ENCODE peak calls at places on chromosomes 2 and 18, in ten cellular contexts. One of them, this sample, is unnamed.

GRCh38 chr2:27039871-27040270 is 7.1 kb downstream of the TMEM214 start:
- DNase-seq in HCT116: no peak
- DNase-seq in endothelial cell of umbilical vein: no peak
- DNase-seq in spleen: peak
- DNase-seq in transverse colon: no peak
- DNase-seq in esophagus muscularis mucosa: no peak
- DNase-seq in SK-N-SH: no peak
- DNase-seq in GM23338: no peak
- DNase-seq in HL-60: no peak
- DNase-seq in stomach: no peak
- DNase-seq in this sample: no peak

GRCh38 chr2:149819356-149819957 is 231.9 kb upstream of the MMADHC start:
- DNase-seq in transverse colon: no peak
- DNase-seq in GM23338: peak
- DNase-seq in HL-60: no peak
- DNase-seq in esophagus muscularis mucosa: no peak
- DNase-seq in stomach: no peak
- DNase-seq in HCT116: no peak
- DNase-seq in endothelial cell of umbilical vein: no peak
- DNase-seq in SK-N-SH: no peak
- DNase-seq in spleen: no peak
- DNase-seq in this sample: no peak

GRCh38 chr2:159285929-159286708 is at the start of gene WDSUB1:
- DNase-seq in esophagus muscularis mucosa: peak
- DNase-seq in HCT116: no peak
- DNase-seq in SK-N-SH: peak
- DNase-seq in GM23338: peak
- DNase-seq in stomach: peak
- DNase-seq in endothelial cell of umbilical vein: peak
- DNase-seq in HL-60: peak
- DNase-seq in transverse colon: peak
- DNase-seq in spleen: peak
- DNase-seq in this sample: no peak

GRCh38 chr2:15047184-15047583 is 414.7 kb downstream of the LRATD1 start:
- DNase-seq in esophagus muscularis mucosa: no peak
- DNase-seq in SK-N-SH: no peak
- DNase-seq in stomach: no peak
- DNase-seq in HCT116: no peak
- DNase-seq in transverse colon: no peak
- DNase-seq in GM23338: peak
- DNase-seq in HL-60: no peak
- DNase-seq in endothelial cell of umbilical vein: no peak
- DNase-seq in spleen: no peak
- DNase-seq in this sample: no peak

GRCh38 chr18:58091099-58091611 is 47.1 kb downstream of the NEDD4L start:
- DNase-seq in spleen: no peak
- DNase-seq in SK-N-SH: no peak
- DNase-seq in endothelial cell of umbilical vein: no peak
- DNase-seq in esophagus muscularis mucosa: no peak
- DNase-seq in stomach: peak
- DNase-seq in HCT116: peak
- DNase-seq in HL-60: no peak
- DNase-seq in transverse colon: peak
- DNase-seq in GM23338: no peak
- DNase-seq in this sample: no peak

GRCh38 chr18:9404565-9405060 is 70.0 kb downstream of the TWSG1 start:
- DNase-seq in HL-60: peak
- DNase-seq in GM23338: no peak
- DNase-seq in SK-N-SH: no peak
- DNase-seq in esophagus muscularis mucosa: no peak
- DNase-seq in stomach: no peak
- DNase-seq in endothelial cell of umbilical vein: peak
- DNase-seq in spleen: peak
- DNase-seq in transverse colon: no peak
- DNase-seq in HCT116: no peak
- DNase-seq in this sample: no peak

GRCh38 chr2:37795938-37796337 is 124.5 kb upstream of the CDC42EP3 start:
- DNase-seq in spleen: no peak
- DNase-seq in stomach: no peak
- DNase-seq in HL-60: no peak
- DNase-seq in transverse colon: no peak
- DNase-seq in GM23338: no peak
- DNase-seq in SK-N-SH: no peak
- DNase-seq in esophagus muscularis mucosa: no peak
- DNase-seq in endothelial cell of umbilical vein: no peak
- DNase-seq in HCT116: no peak
- DNase-seq in this sample: no peak

GRCh38 chr2:714005-714741 is 37.0 kb upstream of the TMEM18 start:
- DNase-seq in esophagus muscularis mucosa: no peak
- DNase-seq in transverse colon: peak
- DNase-seq in SK-N-SH: peak
- DNase-seq in GM23338: peak
- DNase-seq in spleen: no peak
- DNase-seq in endothelial cell of umbilical vein: peak
- DNase-seq in HL-60: peak
- DNase-seq in stomach: peak
- DNase-seq in HCT116: peak
- DNase-seq in this sample: no peak

GRCh38 chr2:190716176-190716807 is 67.4 kb downstream of the NAB1 start:
- DNase-seq in esophagus muscularis mucosa: no peak
- DNase-seq in HCT116: no peak
- DNase-seq in endothelial cell of umbilical vein: no peak
- DNase-seq in transverse colon: no peak
- DNase-seq in spleen: no peak
- DNase-seq in stomach: no peak
- DNase-seq in GM23338: no peak
- DNase-seq in HL-60: no peak
- DNase-seq in SK-N-SH: no peak
- DNase-seq in this sample: no peak

GRCh38 chr2:25740810-25741381 is 67.5 kb upstream of the DTNB start:
- DNase-seq in GM23338: peak
- DNase-seq in spleen: no peak
- DNase-seq in transverse colon: no peak
- DNase-seq in HL-60: peak
- DNase-seq in SK-N-SH: no peak
- DNase-seq in endothelial cell of umbilical vein: no peak
- DNase-seq in stomach: no peak
- DNase-seq in esophagus muscularis mucosa: no peak
- DNase-seq in HCT116: no peak
- DNase-seq in this sample: peak

GRCh38 chr18:76064998-76065397 is 430.0 kb downstream of the ZNF516 start:
- DNase-seq in HCT116: no peak
- DNase-seq in endothelial cell of umbilical vein: no peak
- DNase-seq in SK-N-SH: no peak
- DNase-seq in esophagus muscularis mucosa: peak
- DNase-seq in transverse colon: no peak
- DNase-seq in HL-60: no peak
- DNase-seq in GM23338: peak
- DNase-seq in stomach: no peak
- DNase-seq in spleen: no peak
- DNase-seq in this sample: no peak

GRCh38 chr2:61759718-61760117 is 94.1 kb downstream of the FAM161A start:
- DNase-seq in SK-N-SH: no peak
- DNase-seq in HL-60: no peak
- DNase-seq in transverse colon: no peak
- DNase-seq in GM23338: no peak
- DNase-seq in spleen: no peak
- DNase-seq in stomach: no peak
- DNase-seq in HCT116: no peak
- DNase-seq in esophagus muscularis mucosa: no peak
- DNase-seq in endothelial cell of umbilical vein: peak
- DNase-seq in this sample: no peak

GRCh38 chr2:199410130-199410529 is 47.6 kb downstream of the SATB2 start:
- DNase-seq in esophagus muscularis mucosa: no peak
- DNase-seq in SK-N-SH: no peak
- DNase-seq in GM23338: no peak
- DNase-seq in endothelial cell of umbilical vein: no peak
- DNase-seq in spleen: no peak
- DNase-seq in HL-60: no peak
- DNase-seq in stomach: no peak
- DNase-seq in HCT116: no peak
- DNase-seq in transverse colon: no peak
- DNase-seq in this sample: no peak

GRCh38 chr2:176325732-176326131 is 56.5 kb downstream of the MTX2 start:
- DNase-seq in HCT116: no peak
- DNase-seq in transverse colon: no peak
- DNase-seq in esophagus muscularis mucosa: no peak
- DNase-seq in HL-60: no peak
- DNase-seq in endothelial cell of umbilical vein: peak
- DNase-seq in stomach: no peak
- DNase-seq in GM23338: peak
- DNase-seq in spleen: no peak
- DNase-seq in SK-N-SH: no peak
- DNase-seq in this sample: peak

GRCh38 chr2:148614332-148615049 is 30.1 kb upstream of the EPC2 start:
- DNase-seq in endothelial cell of umbilical vein: peak
- DNase-seq in SK-N-SH: no peak
- DNase-seq in spleen: no peak
- DNase-seq in HL-60: peak
- DNase-seq in transverse colon: peak
- DNase-seq in esophagus muscularis mucosa: no peak
- DNase-seq in GM23338: peak
- DNase-seq in stomach: no peak
- DNase-seq in HCT116: peak
- DNase-seq in this sample: peak

GRCh38 chr18:25827961-25828561 is 262.4 kb downstream of the SS18 start:
- DNase-seq in HL-60: no peak
- DNase-seq in GM23338: peak
- DNase-seq in esophagus muscularis mucosa: no peak
- DNase-seq in transverse colon: no peak
- DNase-seq in spleen: no peak
- DNase-seq in HCT116: no peak
- DNase-seq in endothelial cell of umbilical vein: peak
- DNase-seq in SK-N-SH: peak
- DNase-seq in stomach: no peak
- DNase-seq in this sample: no peak
- H3K4me3 ChIP-seq in HL-60: no peak
- H3K4me3 ChIP-seq in GM23338: no peak
- H3K4me3 ChIP-seq in esophagus muscularis mucosa: no peak
- H3K4me3 ChIP-seq in transverse colon: no peak
- H3K4me3 ChIP-seq in spleen: no peak
- H3K4me3 ChIP-seq in HCT116: no peak
- H3K4me3 ChIP-seq in endothelial cell of umbilical vein: no peak
- H3K4me3 ChIP-seq in SK-N-SH: peak
- H3K4me3 ChIP-seq in stomach: no peak
- H3K4me3 ChIP-seq in this sample: no peak

DNA sequence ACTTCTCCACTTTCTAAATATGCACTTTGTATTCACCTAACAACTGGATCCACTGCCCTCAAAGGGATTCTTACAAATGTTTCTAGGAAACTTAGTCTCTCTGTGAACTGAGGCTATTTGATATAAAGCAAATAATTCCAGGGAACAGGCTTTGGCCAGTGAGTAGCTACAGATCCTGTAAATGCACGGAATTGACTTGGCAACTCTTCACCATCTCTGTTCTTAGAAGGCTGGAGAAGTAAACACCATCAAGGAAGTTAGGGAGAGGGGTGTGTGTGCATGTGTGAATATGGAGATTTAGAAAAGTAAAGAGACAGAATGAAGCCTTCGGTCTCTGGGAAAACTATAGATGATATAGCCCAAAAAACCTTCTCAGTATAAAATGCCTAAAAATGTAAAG is 10.7 kb downstream of the CIDEA start:
- DNase-seq in stomach: no peak
- DNase-seq in transverse colon: no peak
- DNase-seq in HL-60: no peak
- DNase-seq in SK-N-SH: no peak
- DNase-seq in HCT116: no peak
- DNase-seq in esophagus muscularis mucosa: no peak
- DNase-seq in spleen: no peak
- DNase-seq in endothelial cell of umbilical vein: no peak
- DNase-seq in GM23338: no peak
- DNase-seq in this sample: no peak
- TF ChIP-seq POLR2AphosphoS5 in stomach: no peak
- TF ChIP-seq POLR2AphosphoS5 in transverse colon: no peak
- TF ChIP-seq POLR2AphosphoS5 in HL-60: no peak
- TF ChIP-seq POLR2AphosphoS5 in SK-N-SH: no peak
- TF ChIP-seq POLR2AphosphoS5 in HCT116: no peak
- TF ChIP-seq POLR2AphosphoS5 in esophagus muscularis mucosa: no peak
- TF ChIP-seq POLR2AphosphoS5 in spleen: no peak
- TF ChIP-seq POLR2AphosphoS5 in endothelial cell of umbilical vein: no peak
- TF ChIP-seq POLR2AphosphoS5 in GM23338: no peak
- TF ChIP-seq POLR2AphosphoS5 in this sample: no peak

GRCh38 chr2:46967990-46968647 is 52.5 kb upstream of the MCFD2 start:
- DNase-seq in HCT116: peak
- DNase-seq in stomach: peak
- DNase-seq in spleen: no peak
- DNase-seq in transverse colon: peak
- DNase-seq in HL-60: no peak
- DNase-seq in GM23338: no peak
- DNase-seq in SK-N-SH: no peak
- DNase-seq in esophagus muscularis mucosa: no peak
- DNase-seq in endothelial cell of umbilical vein: peak
- DNase-seq in this sample: no peak
- H3K4me3 ChIP-seq in HCT116: peak
- H3K4me3 ChIP-seq in stomach: no peak
- H3K4me3 ChIP-seq in spleen: no peak
- H3K4me3 ChIP-seq in transverse colon: no peak
- H3K4me3 ChIP-seq in HL-60: no peak
- H3K4me3 ChIP-seq in GM23338: no peak
- H3K4me3 ChIP-seq in SK-N-SH: no peak
- H3K4me3 ChIP-seq in esophagus muscularis mucosa: no peak
- H3K4me3 ChIP-seq in endothelial cell of umbilical vein: no peak
- H3K4me3 ChIP-seq in this sample: peak

GRCh38 chr2:6648656-6649247 is 217.0 kb downstream of the CMPK2 start:
- DNase-seq in esophagus muscularis mucosa: no peak
- DNase-seq in GM23338: no peak
- DNase-seq in SK-N-SH: no peak
- DNase-seq in stomach: no peak
- DNase-seq in transverse colon: no peak
- DNase-seq in endothelial cell of umbilical vein: no peak
- DNase-seq in spleen: no peak
- DNase-seq in HCT116: no peak
- DNase-seq in HL-60: no peak
- DNase-seq in this sample: no peak

GRCh38 chr2:6644261-6644660 is 221.4 kb downstream of the CMPK2 start:
- DNase-seq in endothelial cell of umbilical vein: no peak
- DNase-seq in HL-60: no peak
- DNase-seq in esophagus muscularis mucosa: peak
- DNase-seq in GM23338: no peak
- DNase-seq in stomach: no peak
- DNase-seq in spleen: no peak
- DNase-seq in SK-N-SH: no peak
- DNase-seq in transverse colon: no peak
- DNase-seq in HCT116: no peak
- DNase-seq in this sample: no peak

GRCh38 chr2:6645004-6645403 is 220.7 kb downstream of the CMPK2 start:
- DNase-seq in GM23338: no peak
- DNase-seq in endothelial cell of umbilical vein: no peak
- DNase-seq in transverse colon: no peak
- DNase-seq in spleen: no peak
- DNase-seq in stomach: no peak
- DNase-seq in SK-N-SH: no peak
- DNase-seq in esophagus muscularis mucosa: peak
- DNase-seq in HL-60: no peak
- DNase-seq in HCT116: no peak
- DNase-seq in this sample: no peak

GRCh38 chr2:6645672-6646071 is 220.0 kb downstream of the CMPK2 start:
- DNase-seq in HL-60: no peak
- DNase-seq in transverse colon: no peak
- DNase-seq in GM23338: no peak
- DNase-seq in spleen: no peak
- DNase-seq in SK-N-SH: no peak
- DNase-seq in stomach: no peak
- DNase-seq in esophagus muscularis mucosa: peak
- DNase-seq in endothelial cell of umbilical vein: no peak
- DNase-seq in HCT116: no peak
- DNase-seq in this sample: no peak

GRCh38 chr2:6647028-6647427 is 218.7 kb downstream of the CMPK2 start:
- DNase-seq in GM23338: no peak
- DNase-seq in spleen: no peak
- DNase-seq in SK-N-SH: no peak
- DNase-seq in transverse colon: no peak
- DNase-seq in HCT116: no peak
- DNase-seq in endothelial cell of umbilical vein: no peak
- DNase-seq in stomach: no peak
- DNase-seq in HL-60: no peak
- DNase-seq in esophagus muscularis mucosa: no peak
- DNase-seq in this sample: no peak
- TF ChIP-seq POLR2AphosphoS5 in GM23338: no peak
- TF ChIP-seq POLR2AphosphoS5 in spleen: no peak
- TF ChIP-seq POLR2AphosphoS5 in SK-N-SH: no peak
- TF ChIP-seq POLR2AphosphoS5 in transverse colon: no peak
- TF ChIP-seq POLR2AphosphoS5 in HCT116: no peak
- TF ChIP-seq POLR2AphosphoS5 in endothelial cell of umbilical vein: no peak
- TF ChIP-seq POLR2AphosphoS5 in stomach: no peak
- TF ChIP-seq POLR2AphosphoS5 in HL-60: no peak
- TF ChIP-seq POLR2AphosphoS5 in esophagus muscularis mucosa: no peak
- TF ChIP-seq POLR2AphosphoS5 in this sample: no peak

This sample was measured in SK-N-MC.